ENCODE peak calls at places on chromosomes 13 and 19, in nine cellular contexts. H, Z, W, E, U, M, F, Q and Y are unnamed samples.

GRCh38 chr13:19955873-19956559 is 2.5 kb upstream of the ZMYM2 start:
- DNase-seq in H (no peak), E (no peak), Z (no peak), F (no peak), M (no peak), Q (no peak), W (no peak), U (no peak), Y (no peak)

GRCh38 chr13:102788683-102789082 is 10.1 kb downstream of the POGLUT2 start:
- DNase-seq in F (no peak), Q (no peak), Z (no peak), W (no peak), U (no peak), H (no peak), M (no peak), E (no peak), Y (no peak)

GRCh38 chr19:31297991-31298390 is 51.2 kb downstream of the TSHZ3 start:
- DNase-seq in E (no peak), M (no peak), W (no peak), Q (no peak), U (no peak), Z (no peak), F (no peak), H (no peak), Y (no peak)

GRCh38 chr13:78660130-78660857 is 1.3 kb upstream of the OBI1 start:
- DNase-seq in M (peak), H (peak), Z (no peak), U (peak), W (peak), E (no peak), Q (no peak), F (peak), Y (no peak)

GRCh38 chr19:12668937-12669271 is 2.3 kb downstream of the WDR83 start:
- DNase-seq in F (no peak), H (no peak), M (peak), E (peak), U (peak), Z (peak), W (peak), Q (peak), Y (no peak)

GRCh38 chr13:48891586-48891985 is 84.1 kb upstream of the FNDC3A start:
- DNase-seq in F (no peak), W (no peak), E (no peak), Z (no peak), U (no peak), M (peak), Q (peak), H (no peak), Y (no peak)

GRCh38 chr19:55418185-55418584 is 10.6 kb upstream of the UBE2S start:
- DNase-seq in W (peak), Z (peak), E (peak), M (peak), Q (peak), U (peak), H (peak), F (no peak), Y (no peak)

GRCh38 chr13:45367358-45367757 is 26.4 kb upstream of the TPT1 start:
- DNase-seq in H (peak), W (no peak), Z (peak), Q (peak), U (no peak), E (peak), M (peak), F (peak), Y (peak)

GRCh38 chr13:25468330-25469178 is 96.8 kb downstream of the ATP8A2 start:
- DNase-seq in H (peak), Z (no peak), Q (peak), E (no peak), F (peak), M (peak), U (no peak), W (peak), Y (no peak)

GRCh38 chr13:26819067-26819466 is 58.5 kb upstream of the GPR12 start:
- DNase-seq in E (no peak), M (no peak), Q (no peak), W (no peak), H (no peak), F (no peak), Z (no peak), U (no peak), Y (no peak)

GRCh38 chr13:110702089-110702488 is 3.8 kb downstream of the CARS2 start:
- DNase-seq in Z (no peak), H (no peak), M (peak), F (no peak), Q (no peak), U (no peak), W (no peak), E (no peak), Y (no peak)

GRCh38 chr13:52001120-52001731 is 10.0 kb downstream of the ATP7B start:
- DNase-seq in U (no peak), W (peak), Z (no peak), M (peak), Q (peak), H (peak), E (no peak), F (no peak), Y (no peak)

GRCh38 chr13:77353980-77354379 is 27.1 kb upstream of the MYCBP2 start:
- DNase-seq in Z (no peak), U (no peak), W (no peak), H (no peak), Q (no peak), M (no peak), F (no peak), E (no peak), Y (no peak)

GRCh38 chr19:17680235-17680722 is 7.9 kb downstream of the UNC13A start:
- DNase-seq in E (peak), M (peak), Z (peak), F (peak), U (peak), Q (peak), H (peak), W (no peak), Y (peak)

GRCh38 chr19:17629760-17630159 is 58.4 kb downstream of the UNC13A start:
- DNase-seq in M (no peak), U (no peak), F (no peak), H (no peak), Z (no peak), E (no peak), W (no peak), Q (no peak), Y (no peak)

GRCh38 chr13:27182844-27183497 is 11.4 kb upstream of the USP12 start:
- DNase-seq in M (peak), H (peak), Q (peak), Z (peak), F (no peak), W (no peak), E (no peak), U (peak), Y (no peak)

GRCh38 chr19:17079710-17080440 is 4.3 kb downstream of the MYO9B start:
- DNase-seq in Z (peak), F (peak), Q (peak), H (peak), E (peak), M (peak), W (peak), U (peak), Y (peak)

GRCh38 chr13:113448545-113448884 is 4.8 kb downstream of the ADPRHL1 start:
- DNase-seq in H (no peak), E (no peak), U (no peak), Z (peak), W (no peak), F (no peak), M (no peak), Q (no peak), Y (no peak)

GRCh38 chr13:112809332-112810310 is 119.8 kb downstream of the ATP11A start:
- DNase-seq in F (no peak), U (no peak), Z (no peak), E (no peak), M (no peak), Q (no peak), H (no peak), W (no peak), Y (no peak)

GRCh38 chr19:41934849-41935374 is 6.7 kb upstream of the ERFL start:
- DNase-seq in W (peak), F (no peak), E (peak), H (peak), Z (peak), Q (peak), M (no peak), U (peak), Y (peak)

GRCh38 chr13:101535192-101535746 is 82.8 kb downstream of the ITGBL1 start:
- DNase-seq in E (no peak), F (no peak), M (peak), Z (no peak), Q (no peak), U (no peak), W (no peak), H (no peak), Y (no peak)

GRCh38 chr19:21850636-21851255 is 14.8 kb upstream of the ZNF43 start:
- DNase-seq in Q (no peak), H (no peak), E (no peak), U (no peak), Z (no peak), F (no peak), M (peak), W (no peak), Y (no peak)

GRCh38 chr19:870963-871401 is 11.5 kb downstream of the CFD start:
- DNase-seq in M (peak), F (no peak), Q (peak), U (no peak), E (no peak), H (no peak), Z (no peak), W (peak), Y (no peak)

GRCh38 chr19:4267901-4268815 is 10.9 kb upstream of the SHD start:
- DNase-seq in U (no peak), Z (peak), Q (no peak), F (no peak), H (no peak), W (no peak), E (no peak), M (no peak), Y (no peak)

GRCh38 chr19:13160557-13160956 is 10.3 kb downstream of the IER2 start:
- DNase-seq in M (peak), Q (peak), H (no peak), F (no peak), E (no peak), W (no peak), U (no peak), Z (no peak), Y (no peak)

GRCh38 chr13:110964229-110965037 is 49.6 kb upstream of the ANKRD10 start:
- DNase-seq in M (no peak), E (no peak), H (no peak), F (no peak), Q (no peak), Z (no peak), U (no peak), W (no peak), Y (no peak)

GRCh38 chr13:49330546-49330864 is 82.8 kb downstream of the CDADC1 start:
- DNase-seq in U (no peak), W (no peak), E (no peak), M (no peak), Q (no peak), Z (no peak), H (no peak), F (no peak), Y (no peak)

GRCh38 chr19:4754248-4754647 is 30.6 kb upstream of the DPP9 start:
- DNase-seq in Z (no peak), Q (no peak), H (no peak), U (no peak), W (no peak), F (no peak), E (no peak), M (no peak), Y (no peak)

GRCh38 chr13:25455146-25455545 is 83.4 kb downstream of the ATP8A2 start:
- DNase-seq in E (no peak), Z (no peak), W (no peak), M (no peak), H (no peak), F (no peak), U (no peak), Q (no peak), Y (no peak)

GRCh38 chr13:35791191-35791902 is 314.9 kb upstream of the MAB21L1 start:
- DNase-seq in U (peak), W (no peak), E (no peak), Z (no peak), F (no peak), Q (peak), M (peak), H (peak), Y (no peak)

GRCh38 chr13:86581711-86582110 is 782.5 kb upstream of the SLITRK6 start:
- DNase-seq in F (no peak), Z (no peak), U (no peak), W (no peak), E (no peak), H (no peak), M (peak), Q (peak), Y (no peak)

GRCh38 chr13:108859202-108860012 is 230.0 kb downstream of the MYO16 start:
- DNase-seq in Q (peak), E (no peak), F (no peak), W (no peak), Z (no peak), U (no peak), H (no peak), M (peak), Y (no peak)

GRCh38 chr13:40984670-40985366 is 34.3 kb downstream of the ELF1 start:
- DNase-seq in F (no peak), H (no peak), W (no peak), E (no peak), Q (no peak), Z (no peak), M (no peak), U (no peak), Y (no peak)

GRCh38 chr19:50516859-50517703 is 3.4 kb upstream of the ASPDH start:
- DNase-seq in Z (no peak), M (no peak), W (peak), Q (no peak), U (no peak), F (no peak), H (peak), E (no peak), Y (no peak)

GRCh38 chr13:82688400-82688999 is 1193.8 kb downstream of the SLITRK1 start:
- DNase-seq in M (peak), E (no peak), F (no peak), U (no peak), Z (no peak), W (no peak), H (no peak), Q (peak), Y (no peak)

GRCh38 chr13:97212540-97213146 is 9.5 kb upstream of the MBNL2 start:
- DNase-seq in H (peak), Z (peak), U (no peak), Q (peak), E (no peak), F (no peak), M (no peak), W (no peak), Y (no peak)
- TF ChIP-seq CTCF in H (peak), Z (peak), U (no peak), Q (peak), E (no peak), F (peak), M (peak), W (peak), Y (no peak)

DNA sequence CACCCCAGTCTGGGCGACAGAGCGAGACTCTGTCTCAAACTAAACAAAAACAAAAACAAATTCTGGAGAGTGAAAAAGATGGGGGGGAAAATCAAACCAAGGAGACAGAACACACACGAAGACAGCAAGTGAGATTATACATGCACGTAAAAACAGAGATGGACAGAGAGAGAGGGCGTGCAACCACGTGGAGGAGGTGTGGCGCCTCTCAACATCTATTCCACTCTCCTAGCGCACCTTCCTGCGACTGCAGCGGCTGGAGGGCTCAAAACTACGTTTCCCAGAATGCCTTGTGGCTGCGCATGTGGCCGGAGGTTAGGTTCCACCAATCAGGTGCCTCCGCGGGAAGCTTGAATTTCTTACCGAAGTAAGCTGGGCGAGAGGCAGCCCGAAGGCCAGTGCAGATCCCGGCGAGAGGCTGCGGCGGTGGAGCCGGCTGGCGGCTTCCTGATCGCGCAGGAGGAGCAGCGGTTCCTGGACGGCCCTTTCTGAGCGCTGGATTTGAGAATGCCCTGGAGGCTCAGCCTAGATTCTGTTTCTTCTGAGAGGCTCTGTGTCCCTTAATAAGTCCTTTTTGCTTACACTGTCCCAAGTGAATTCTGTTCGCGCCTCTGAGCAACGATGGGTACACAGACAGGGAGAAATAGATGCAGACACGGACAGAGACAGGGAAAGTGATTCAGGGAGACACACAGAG is 13.1 kb upstream of the NANOS2 start:
- DNase-seq in H (peak), Z (peak), U (peak), W (peak), M (peak), F (peak), E (peak), Q (peak), Y (peak)
- TF ChIP-seq CTCF in H (peak), Z (no peak), U (no peak), W (no peak), M (no peak), F (no peak), E (peak), Q (no peak), Y (no peak)

GRCh38 chr13:76222511-76222910 is 586.4 kb downstream of the LMO7 start:
- DNase-seq in Z (no peak), F (no peak), W (no peak), Q (peak), U (no peak), E (no peak), H (no peak), M (peak), Y (no peak)

GRCh38 chr13:76226941-76227340 is 590.8 kb downstream of the LMO7 start:
- DNase-seq in Q (no peak), W (no peak), H (no peak), E (no peak), U (no peak), Z (no peak), M (no peak), F (no peak), Y (no peak)

GRCh38 chr13:76223999-76224398 is 587.9 kb downstream of the LMO7 start:
- DNase-seq in W (no peak), M (no peak), F (no peak), E (no peak), Q (no peak), Z (no peak), U (no peak), H (no peak), Y (no peak)

GRCh38 chr13:76225815-76226489 is 589.8 kb downstream of the LMO7 start:
- DNase-seq in Q (peak), F (no peak), M (peak), H (no peak), U (no peak), Z (no peak), E (no peak), W (no peak), Y (no peak)

DNA sequence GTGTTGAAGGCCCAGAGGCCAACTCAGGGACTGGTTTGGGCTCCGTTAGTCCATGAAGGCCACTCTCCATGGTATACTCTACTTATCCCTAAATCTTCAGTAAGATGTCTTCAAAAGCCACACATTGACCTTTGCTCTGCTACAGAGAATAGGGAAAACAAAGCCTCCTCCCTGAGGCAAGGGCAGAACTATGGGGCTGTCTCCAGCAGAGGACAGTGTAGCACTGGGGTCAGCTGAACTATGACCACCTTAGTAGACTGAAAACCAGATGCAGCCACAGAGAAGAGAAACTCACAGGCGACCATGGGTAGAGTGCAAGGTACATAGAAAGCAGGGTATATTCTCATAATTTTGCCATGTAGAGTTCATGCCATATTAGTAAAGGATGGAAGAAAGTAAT is 587.4 kb downstream of the LMO7 start:
- DNase-seq in Q (no peak), M (no peak), F (no peak), W (no peak), E (no peak), H (no peak), U (no peak), Z (no peak), Y (no peak)
- TF ChIP-seq CTCF in Q (no peak), M (peak), F (no peak), W (no peak), E (no peak), H (no peak), U (no peak), Z (no peak), Y (no peak)

GRCh38 chr13:71864094-71864980 is 2.7 kb downstream of the DACH1 start:
- DNase-seq in H (no peak), M (peak), W (peak), E (peak), Z (no peak), U (peak), Q (peak), F (no peak), Y (no peak)
- TF ChIP-seq CTCF in H (no peak), M (no peak), W (no peak), E (no peak), Z (no peak), U (no peak), Q (no peak), F (no peak), Y (no peak)

DNA sequence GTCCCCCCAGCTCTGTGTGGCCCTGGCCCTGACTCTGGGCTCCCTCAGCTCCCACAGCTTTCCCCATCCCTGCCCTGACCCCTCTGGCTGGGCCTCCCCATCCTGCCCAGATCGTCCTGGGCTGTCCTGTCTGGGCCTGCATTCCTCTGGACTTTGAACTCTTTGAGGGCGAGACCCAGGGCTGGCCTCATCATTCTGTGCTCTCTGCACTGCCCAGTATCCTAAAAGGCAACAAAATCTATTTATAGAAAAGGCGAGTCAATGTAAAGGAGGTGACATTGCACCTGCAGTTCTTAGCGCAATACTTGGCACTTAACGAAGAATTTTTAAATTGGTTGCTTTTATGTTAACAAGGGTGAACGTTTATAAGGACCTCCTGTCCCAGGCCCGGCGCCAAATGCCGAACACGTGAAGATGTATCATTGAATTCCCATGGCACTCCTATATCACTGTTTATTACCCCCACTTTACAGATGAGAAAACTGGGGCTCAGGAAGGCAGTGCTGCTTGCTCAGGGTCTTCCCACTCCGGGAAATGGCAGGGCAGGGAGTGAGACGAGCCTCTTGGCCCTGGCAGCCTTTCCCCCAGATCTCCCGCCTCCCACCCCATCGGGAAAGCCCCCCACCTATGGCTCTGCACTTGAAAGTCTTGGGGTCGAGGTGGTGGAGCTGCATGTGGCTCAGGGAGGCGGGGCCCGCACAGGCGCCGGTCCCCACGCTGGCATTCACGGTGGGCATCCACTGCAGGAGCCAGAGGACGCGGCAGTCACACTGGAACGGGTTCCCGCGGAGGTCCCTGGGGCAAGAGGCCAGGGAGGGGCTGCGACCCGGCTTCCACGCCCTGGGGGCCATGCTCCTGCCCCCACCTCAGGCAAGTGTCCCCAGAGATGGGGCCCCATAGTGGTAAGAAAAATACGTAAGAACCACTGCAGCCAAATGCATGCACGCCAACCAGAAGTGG is 3.8 kb downstream of the LGI4 start:
- DNase-seq in W (no peak), H (no peak), F (no peak), E (no peak), U (no peak), M (no peak), Z (no peak), Q (no peak), Y (no peak)
- TF ChIP-seq CTCF in W (no peak), H (no peak), F (no peak), E (no peak), U (no peak), M (no peak), Z (no peak), Q (no peak), Y (no peak)

DNA sequence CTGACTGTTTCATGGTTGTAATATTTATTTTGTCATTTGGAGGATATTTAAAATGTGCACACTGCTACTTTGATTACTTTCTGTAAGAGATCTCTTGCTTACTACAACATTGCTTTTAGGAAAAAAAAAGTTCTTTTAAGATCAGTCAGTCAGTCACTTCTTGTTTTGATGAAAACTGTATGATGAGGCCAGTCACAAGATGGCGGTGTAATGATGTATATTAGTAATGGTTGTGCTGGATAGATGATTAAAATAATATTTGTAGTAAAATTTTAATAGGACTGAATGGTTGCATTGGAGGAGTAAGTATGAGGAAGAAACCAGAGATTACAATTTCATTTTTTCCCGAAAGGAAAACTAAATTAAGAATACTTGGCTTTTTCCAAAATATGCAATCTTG is 2411.1 kb downstream of the PCDH9 start:
- DNase-seq in W (no peak), E (no peak), Q (peak), F (no peak), M (no peak), H (no peak), Z (no peak), U (no peak), Y (no peak)
- TF ChIP-seq CTCF in W (peak), E (no peak), Q (no peak), F (no peak), M (peak), H (no peak), Z (no peak), U (no peak), Y (no peak)